ENCODE peak calls at places on chromosomes 11 and 22, in seven cellular contexts. One of them, this sample, is unnamed.

GRCh38 chr11:18618341-18619025 is 15.7 kb downstream of the SPTY2D1 start:
- DNase-seq in HCT116: no peak
- DNase-seq in H9: no peak
- DNase-seq in tibial nerve: no peak
- DNase-seq in hepatocyte: no peak
- DNase-seq in right lobe of liver: no peak
- DNase-seq in neural progenitor cell: no peak
- DNase-seq in this sample: no peak

GRCh38 chr11:113957016-113957415 is 17.9 kb upstream of the HTR3A start:
- DNase-seq in HCT116: no peak
- DNase-seq in H9: no peak
- DNase-seq in tibial nerve: no peak
- DNase-seq in hepatocyte: no peak
- DNase-seq in right lobe of liver: no peak
- DNase-seq in neural progenitor cell: peak; percentile 39
- DNase-seq in this sample: no peak

GRCh38 chr11:27353593-27354358 is 9.2 kb downstream of the CCDC34 start:
- DNase-seq in HCT116: no peak
- DNase-seq in H9: no peak
- DNase-seq in tibial nerve: no peak
- DNase-seq in hepatocyte: no peak
- DNase-seq in right lobe of liver: no peak
- DNase-seq in neural progenitor cell: no peak
- DNase-seq in this sample: no peak

GRCh38 chr11:93611836-93612677 is 49.4 kb upstream of the CEP295 start:
- DNase-seq in HCT116: no peak
- DNase-seq in H9: no peak
- DNase-seq in tibial nerve: no peak
- DNase-seq in hepatocyte: peak; percentile 28
- DNase-seq in right lobe of liver: no peak
- DNase-seq in neural progenitor cell: no peak
- DNase-seq in this sample: no peak

GRCh38 chr22:44587004-44587793 is 89.2 kb upstream of the RTL6 start:
- DNase-seq in HCT116: no peak
- DNase-seq in H9: no peak
- DNase-seq in tibial nerve: no peak
- DNase-seq in hepatocyte: no peak
- DNase-seq in right lobe of liver: no peak
- DNase-seq in neural progenitor cell: peak; percentile 65
- DNase-seq in this sample: no peak

GRCh38 chr11:46948378-46949131 is 12.0 kb downstream of the CSTPP1 start:
- DNase-seq in HCT116: no peak
- DNase-seq in H9: no peak
- DNase-seq in tibial nerve: no peak
- DNase-seq in hepatocyte: peak; percentile 71
- DNase-seq in right lobe of liver: no peak
- DNase-seq in neural progenitor cell: no peak
- DNase-seq in this sample: no peak

GRCh38 chr11:77093987-77094840 is 8.4 kb upstream of the OMP start:
- DNase-seq in HCT116: no peak
- DNase-seq in H9: no peak
- DNase-seq in tibial nerve: no peak
- DNase-seq in hepatocyte: no peak
- DNase-seq in right lobe of liver: no peak
- DNase-seq in neural progenitor cell: no peak
- DNase-seq in this sample: no peak

GRCh38 chr22:38223289-38223960 is 21.6 kb downstream of the MAFF start:
- DNase-seq in HCT116: no peak
- DNase-seq in H9: no peak
- DNase-seq in tibial nerve: no peak
- DNase-seq in hepatocyte: no peak
- DNase-seq in right lobe of liver: no peak
- DNase-seq in neural progenitor cell: no peak
- DNase-seq in this sample: no peak

GRCh38 chr22:21845558-21846452 is 21.6 kb downstream of the MAPK1 start:
- DNase-seq in HCT116: no peak
- DNase-seq in H9: no peak
- DNase-seq in tibial nerve: no peak
- DNase-seq in hepatocyte: no peak
- DNase-seq in right lobe of liver: no peak
- DNase-seq in neural progenitor cell: no peak
- DNase-seq in this sample: no peak

GRCh38 chr11:12657981-12658380 is 16.2 kb upstream of the TEAD1 start:
- DNase-seq in HCT116: no peak
- DNase-seq in H9: no peak
- DNase-seq in tibial nerve: no peak
- DNase-seq in hepatocyte: no peak
- DNase-seq in right lobe of liver: no peak
- DNase-seq in neural progenitor cell: no peak
- DNase-seq in this sample: no peak

GRCh38 chr11:114348200-114349191 is 51.8 kb downstream of the C11orf71 start:
- DNase-seq in HCT116: peak; percentile 51
- DNase-seq in H9: peak; percentile 43
- DNase-seq in tibial nerve: peak; percentile 24
- DNase-seq in hepatocyte: peak; percentile 80
- DNase-seq in right lobe of liver: peak; percentile 52
- DNase-seq in neural progenitor cell: peak; percentile 64
- DNase-seq in this sample: peak; percentile 40

GRCh38 chr11:44992181-44992582 is 41.5 kb upstream of the TP53I11 start:
- DNase-seq in HCT116: no peak
- DNase-seq in H9: peak; percentile 15
- DNase-seq in tibial nerve: no peak
- DNase-seq in hepatocyte: no peak
- DNase-seq in right lobe of liver: no peak
- DNase-seq in neural progenitor cell: no peak
- DNase-seq in this sample: no peak

GRCh38 chr22:41286639-41287091 is 678 bp upstream of the RANGAP1 start:
- DNase-seq in HCT116: no peak
- DNase-seq in H9: no peak
- DNase-seq in tibial nerve: no peak
- DNase-seq in hepatocyte: peak; percentile 35
- DNase-seq in right lobe of liver: peak; percentile 53
- DNase-seq in neural progenitor cell: no peak
- DNase-seq in this sample: no peak

GRCh38 chr22:39223091-39223710 is 21.6 kb downstream of the PDGFB start:
- DNase-seq in HCT116: no peak
- DNase-seq in H9: no peak
- DNase-seq in tibial nerve: no peak
- DNase-seq in hepatocyte: no peak
- DNase-seq in right lobe of liver: no peak
- DNase-seq in neural progenitor cell: peak; percentile 1
- DNase-seq in this sample: no peak

DNA sequence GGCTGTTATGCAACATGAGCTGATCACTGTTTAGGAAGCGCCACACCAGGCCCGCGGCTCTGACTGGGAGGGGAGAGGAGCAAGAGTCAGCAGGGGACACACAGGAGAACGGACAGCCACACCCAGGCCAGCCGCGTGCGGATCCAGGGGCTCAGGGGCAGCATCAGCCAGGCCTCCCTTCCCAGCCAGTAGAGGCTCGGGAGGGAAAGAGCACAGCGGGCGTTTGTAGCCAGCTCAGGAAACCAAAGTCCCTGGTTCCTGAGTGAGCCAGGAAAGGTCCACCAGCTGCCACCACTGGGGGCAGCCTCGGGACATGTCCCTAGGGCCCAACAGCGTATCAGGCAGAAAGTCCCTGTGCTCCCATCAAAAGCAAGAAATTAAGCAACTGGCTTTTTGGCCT is 71.8 kb upstream of the PITPNB start:
- DNase-seq in HCT116: peak; percentile 32
- DNase-seq in H9: peak; percentile 89
- DNase-seq in tibial nerve: peak; percentile 73
- DNase-seq in hepatocyte: peak; percentile 51
- DNase-seq in right lobe of liver: peak; percentile 80
- DNase-seq in neural progenitor cell: peak; percentile 84
- DNase-seq in this sample: peak; percentile 20
- TF ChIP-seq CTCF in HCT116: peak; percentile 67
- TF ChIP-seq CTCF in H9: peak; percentile 78
- TF ChIP-seq CTCF in tibial nerve: peak; percentile 25
- TF ChIP-seq CTCF in hepatocyte: peak; percentile 42
- TF ChIP-seq CTCF in right lobe of liver: peak; percentile 72
- TF ChIP-seq CTCF in neural progenitor cell: peak; percentile 72
- TF ChIP-seq CTCF in this sample: peak; percentile 52

GRCh38 chr11:70522613-70523311 is 124.4 kb downstream of the CTTN start:
- DNase-seq in HCT116: no peak
- DNase-seq in H9: peak; percentile 35
- DNase-seq in tibial nerve: no peak
- DNase-seq in hepatocyte: no peak
- DNase-seq in right lobe of liver: no peak
- DNase-seq in neural progenitor cell: peak; percentile 62
- DNase-seq in this sample: peak; percentile 34
- TF ChIP-seq CTCF in HCT116: no peak
- TF ChIP-seq CTCF in H9: no peak
- TF ChIP-seq CTCF in tibial nerve: no peak
- TF ChIP-seq CTCF in hepatocyte: peak; percentile 11
- TF ChIP-seq CTCF in right lobe of liver: no peak
- TF ChIP-seq CTCF in neural progenitor cell: no peak
- TF ChIP-seq CTCF in this sample: peak; percentile 46

GRCh38 chr11:79160786-79161403 is 279.9 kb downstream of the TENM4 start:
- DNase-seq in HCT116: no peak
- DNase-seq in H9: no peak
- DNase-seq in tibial nerve: no peak
- DNase-seq in hepatocyte: peak; percentile 42
- DNase-seq in right lobe of liver: no peak
- DNase-seq in neural progenitor cell: peak; percentile 46
- DNase-seq in this sample: no peak

GRCh38 chr11:79157738-79158137 is 283.1 kb downstream of the TENM4 start:
- DNase-seq in HCT116: no peak
- DNase-seq in H9: no peak
- DNase-seq in tibial nerve: no peak
- DNase-seq in hepatocyte: no peak
- DNase-seq in right lobe of liver: no peak
- DNase-seq in neural progenitor cell: no peak
- DNase-seq in this sample: no peak

GRCh38 chr11:79156031-79156430 is 284.8 kb downstream of the TENM4 start:
- DNase-seq in HCT116: no peak
- DNase-seq in H9: no peak
- DNase-seq in tibial nerve: no peak
- DNase-seq in hepatocyte: no peak
- DNase-seq in right lobe of liver: peak; percentile 60
- DNase-seq in neural progenitor cell: no peak
- DNase-seq in this sample: no peak

GRCh38 chr11:79155237-79155636 is 285.6 kb downstream of the TENM4 start:
- DNase-seq in HCT116: no peak
- DNase-seq in H9: no peak
- DNase-seq in tibial nerve: no peak
- DNase-seq in hepatocyte: no peak
- DNase-seq in right lobe of liver: no peak
- DNase-seq in neural progenitor cell: no peak
- DNase-seq in this sample: no peak

DNA sequence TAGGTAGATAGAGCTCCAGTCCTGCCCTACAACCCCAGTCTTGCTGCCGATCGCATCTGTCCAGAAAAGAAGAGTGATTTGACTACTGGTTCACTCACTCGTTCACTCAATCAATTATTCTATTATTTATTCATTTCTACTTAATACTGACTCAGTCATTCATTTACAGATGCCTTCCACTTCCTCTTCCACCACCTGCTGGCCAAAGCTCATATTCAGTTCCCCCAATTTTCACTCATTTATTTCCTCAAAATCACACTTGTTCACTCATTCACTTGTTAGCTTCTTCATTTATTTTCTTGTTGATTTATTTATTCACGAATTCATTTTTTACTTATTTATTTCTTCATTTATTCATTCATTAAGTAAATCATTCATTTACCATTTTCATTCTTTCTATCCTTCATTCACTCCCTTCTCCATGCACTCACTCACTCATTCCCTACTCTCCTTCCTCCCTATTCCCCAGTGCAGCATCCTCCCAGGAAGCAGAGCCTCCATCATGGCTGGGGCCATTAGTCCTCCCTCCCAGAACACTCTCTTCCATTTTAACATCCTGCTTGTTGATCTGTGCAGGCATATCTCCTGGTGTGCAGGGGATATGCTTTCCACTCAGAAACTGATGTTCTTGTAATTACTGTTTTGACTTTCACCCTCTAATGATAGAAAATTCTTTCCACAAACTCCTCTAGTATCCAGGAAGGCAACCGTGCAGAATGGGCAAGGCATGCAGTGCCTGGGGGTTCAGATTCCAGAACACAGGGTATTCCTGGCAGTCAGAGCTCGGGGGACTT is 281.0 kb downstream of the TENM4 start:
- DNase-seq in HCT116: no peak
- DNase-seq in H9: no peak
- DNase-seq in tibial nerve: no peak
- DNase-seq in hepatocyte: no peak
- DNase-seq in right lobe of liver: no peak
- DNase-seq in neural progenitor cell: no peak
- DNase-seq in this sample: no peak
- TF ChIP-seq CTCF in HCT116: no peak
- TF ChIP-seq CTCF in H9: peak; percentile 39
- TF ChIP-seq CTCF in tibial nerve: no peak
- TF ChIP-seq CTCF in hepatocyte: peak; percentile 31
- TF ChIP-seq CTCF in right lobe of liver: no peak
- TF ChIP-seq CTCF in neural progenitor cell: peak; percentile 31
- TF ChIP-seq CTCF in this sample: peak; percentile 50

DNA sequence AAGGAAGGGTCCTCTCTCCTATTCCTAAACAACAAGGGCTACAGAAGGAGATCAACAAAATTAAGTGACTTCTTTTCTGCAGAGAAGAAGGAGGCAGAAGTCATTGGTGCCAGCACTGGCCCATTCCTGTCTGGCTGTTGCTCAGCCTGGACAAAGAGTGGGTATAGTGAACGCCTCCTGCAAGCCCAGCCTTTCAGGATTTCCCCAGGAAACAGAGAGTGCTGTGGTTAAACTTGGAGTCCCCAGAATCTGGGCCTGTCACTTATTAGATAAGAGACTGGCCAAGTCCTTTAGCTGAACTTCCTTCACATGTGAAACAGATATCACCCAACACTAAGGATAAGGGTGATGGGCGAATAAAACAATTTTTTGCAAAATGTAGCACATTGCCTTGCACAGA is 10.9 kb downstream of the TST start:
- DNase-seq in HCT116: no peak
- DNase-seq in H9: no peak
- DNase-seq in tibial nerve: no peak
- DNase-seq in hepatocyte: no peak
- DNase-seq in right lobe of liver: peak; percentile 38
- DNase-seq in neural progenitor cell: no peak
- DNase-seq in this sample: no peak
- TF ChIP-seq CTCF in HCT116: no peak
- TF ChIP-seq CTCF in H9: no peak
- TF ChIP-seq CTCF in tibial nerve: no peak
- TF ChIP-seq CTCF in hepatocyte: no peak
- TF ChIP-seq CTCF in right lobe of liver: no peak
- TF ChIP-seq CTCF in neural progenitor cell: no peak
- TF ChIP-seq CTCF in this sample: no peak

GRCh38 chr11:78432058-78432515 is 14.5 kb upstream of the GAB2 start:
- DNase-seq in HCT116: no peak
- DNase-seq in H9: no peak
- DNase-seq in tibial nerve: no peak
- DNase-seq in hepatocyte: no peak
- DNase-seq in right lobe of liver: no peak
- DNase-seq in neural progenitor cell: peak; percentile 52
- DNase-seq in this sample: peak; percentile 17
- TF ChIP-seq CTCF in HCT116: peak; percentile 64
- TF ChIP-seq CTCF in H9: peak; percentile 69
- TF ChIP-seq CTCF in tibial nerve: peak; percentile 24
- TF ChIP-seq CTCF in hepatocyte: peak; percentile 42
- TF ChIP-seq CTCF in right lobe of liver: peak; percentile 17
- TF ChIP-seq CTCF in neural progenitor cell: peak; percentile 65
- TF ChIP-seq CTCF in this sample: peak; percentile 60